ENCODE peak calls at places on chromosomes 7 and 10, in nine cellular contexts. K is AG09309, A is tibial nerve, D is HCT116, Y is cardiac fibroblast, M is tibial artery, P is fibroblast of villous mesenchyme, Z is AG10803, O is AG04450. W is an unnamed sample.

GRCh38 chr7:19520392-19520791 is 188.4 kb downstream of the POLR1F start:
- DNase-seq in P (peak), D (no peak), Z (no peak), K (no peak), O (no peak), A (no peak), M (no peak), Y (no peak), W (peak)

GRCh38 chr10:103861501-103861900 is 6.1 kb upstream of the SH3PXD2A start:
- DNase-seq in Z (peak), O (no peak), M (no peak), A (no peak), K (no peak), P (no peak), D (no peak), Y (no peak), W (no peak)

GRCh38 chr7:130032698-130033097 is 18.5 kb downstream of the ZC3HC1 start:
- DNase-seq in K (no peak), D (no peak), Z (no peak), A (no peak), Y (no peak), O (no peak), M (no peak), P (no peak), W (no peak)

GRCh38 chr10:12353399-12354027 is 4.2 kb downstream of the CAMK1D start:
- DNase-seq in K (no peak), M (no peak), O (no peak), D (no peak), P (no peak), Y (no peak), Z (no peak), A (no peak), W (no peak)

GRCh38 chr10:15439381-15439837 is 68.3 kb upstream of the FAM171A1 start:
- DNase-seq in P (peak), O (no peak), M (peak), K (no peak), D (no peak), Z (peak), Y (peak), A (no peak), W (peak)

GRCh38 chr10:3486346-3487065 is 298.5 kb downstream of the KLF6 start:
- DNase-seq in O (no peak), P (no peak), Y (no peak), K (no peak), M (no peak), A (no peak), Z (no peak), D (peak), W (peak)

GRCh38 chr10:119104653-119105024 is 726 bp downstream of the DENND10 start:
- DNase-seq in M (peak), A (no peak), P (peak), O (no peak), D (no peak), Y (peak), Z (no peak), K (no peak), W (peak)

GRCh38 chr7:45384499-45384898 is 189.7 kb upstream of the ADCY1 start:
- DNase-seq in O (no peak), Z (peak), Y (no peak), P (peak), M (no peak), K (no peak), A (no peak), D (no peak), W (peak)

GRCh38 chr7:39507866-39508551 is 58.2 kb upstream of the YAE1 start:
- DNase-seq in A (no peak), P (no peak), K (no peak), O (no peak), D (no peak), Z (no peak), Y (no peak), M (no peak), W (no peak)

GRCh38 chr10:29357962-29358635 is 69.2 kb downstream of the LYZL1 start:
- DNase-seq in Z (no peak), M (no peak), Y (no peak), A (no peak), P (no peak), D (no peak), K (no peak), O (no peak), W (no peak)

GRCh38 chr10:123375738-123376137 is 221.5 kb downstream of the BUB3 start:
- DNase-seq in O (no peak), D (no peak), P (no peak), Z (no peak), K (no peak), M (no peak), A (no peak), Y (no peak), W (no peak)

GRCh38 chr10:32141018-32141807 is 85.0 kb upstream of the KIF5B start:
- DNase-seq in P (peak), K (no peak), Y (peak), M (no peak), D (no peak), O (no peak), Z (no peak), A (no peak), W (no peak)

GRCh38 chr7:71221049-71221448 is 89.1 kb downstream of the GALNT17 start:
- DNase-seq in A (no peak), M (no peak), K (no peak), Z (no peak), P (no peak), O (no peak), Y (no peak), D (no peak), W (no peak)

GRCh38 chr7:71221549-71221948 is 89.6 kb downstream of the GALNT17 start:
- DNase-seq in P (no peak), M (no peak), Z (no peak), K (no peak), D (no peak), O (no peak), A (no peak), Y (no peak), W (no peak)

GRCh38 chr7:71216211-71216610 is 84.3 kb downstream of the GALNT17 start:
- DNase-seq in D (no peak), Y (no peak), M (no peak), O (no peak), Z (no peak), K (no peak), A (no peak), P (no peak), W (no peak)

GRCh38 chr7:71220210-71220695 is 88.3 kb downstream of the GALNT17 start:
- DNase-seq in D (no peak), A (no peak), K (no peak), P (no peak), Y (no peak), O (no peak), Z (no peak), M (no peak), W (peak)
- TF ChIP-seq CTCF in D (no peak), A (no peak), K (no peak), P (no peak), Y (no peak), O (no peak), Z (no peak), M (peak), W (no peak)

DNA sequence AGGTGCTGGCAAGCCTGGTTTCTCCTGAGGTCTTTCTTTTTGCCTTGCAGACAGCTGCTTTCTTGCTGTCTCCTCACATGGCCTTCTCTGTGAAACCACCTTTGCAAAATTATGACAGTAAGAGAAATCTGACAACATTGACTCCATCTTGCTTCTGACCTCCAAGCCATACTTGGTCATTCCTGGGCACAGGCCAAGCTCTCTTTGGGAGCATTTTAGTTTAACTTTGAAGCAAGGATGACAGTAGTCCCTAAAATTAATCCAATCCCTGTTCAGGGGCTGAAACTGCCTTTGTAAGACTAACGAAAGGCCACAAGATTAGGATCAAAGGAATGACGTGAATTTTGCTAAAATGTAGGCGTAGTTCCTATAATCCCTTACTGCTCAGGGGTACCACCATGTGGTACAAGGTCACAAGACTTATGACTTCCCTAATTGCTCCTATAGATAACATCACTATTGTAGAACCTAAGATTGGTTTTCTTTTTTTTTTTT is 25.1 kb upstream of the NRBF2 start:
- DNase-seq in O (no peak), Y (no peak), K (no peak), P (no peak), A (no peak), Z (no peak), D (no peak), M (no peak), W (no peak)
- H3K4me3 ChIP-seq in O (no peak), Y (no peak), K (no peak), P (no peak), A (no peak), Z (no peak), D (no peak), M (no peak), W (no peak)

DNA sequence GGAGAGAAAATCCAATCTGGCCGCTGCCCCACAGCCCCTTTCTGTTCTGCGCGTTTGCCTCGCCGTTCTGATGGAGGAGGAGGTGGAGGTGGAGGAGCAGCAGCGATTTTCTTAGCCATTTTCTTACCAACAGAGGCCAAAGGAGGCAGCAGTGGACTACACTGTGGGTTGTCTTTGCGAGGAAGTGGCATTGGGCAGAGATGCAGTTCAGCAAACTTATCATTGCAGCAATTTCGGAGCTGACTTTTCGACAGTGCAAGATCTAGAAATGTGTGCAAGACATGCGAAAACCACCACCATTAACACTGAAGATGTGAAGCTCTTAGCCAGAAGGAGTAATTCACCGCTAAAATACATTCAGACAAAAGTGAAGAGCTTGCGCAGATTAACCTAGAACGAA is 1.9 kb upstream of the ARL4A start:
- DNase-seq in Z (peak), O (no peak), A (no peak), M (peak), K (no peak), Y (peak), P (peak), D (no peak), W (peak)
- TF ChIP-seq CTCF in Z (peak), O (peak), A (peak), M (peak), K (peak), Y (peak), P (peak), D (peak), W (peak)

DNA sequence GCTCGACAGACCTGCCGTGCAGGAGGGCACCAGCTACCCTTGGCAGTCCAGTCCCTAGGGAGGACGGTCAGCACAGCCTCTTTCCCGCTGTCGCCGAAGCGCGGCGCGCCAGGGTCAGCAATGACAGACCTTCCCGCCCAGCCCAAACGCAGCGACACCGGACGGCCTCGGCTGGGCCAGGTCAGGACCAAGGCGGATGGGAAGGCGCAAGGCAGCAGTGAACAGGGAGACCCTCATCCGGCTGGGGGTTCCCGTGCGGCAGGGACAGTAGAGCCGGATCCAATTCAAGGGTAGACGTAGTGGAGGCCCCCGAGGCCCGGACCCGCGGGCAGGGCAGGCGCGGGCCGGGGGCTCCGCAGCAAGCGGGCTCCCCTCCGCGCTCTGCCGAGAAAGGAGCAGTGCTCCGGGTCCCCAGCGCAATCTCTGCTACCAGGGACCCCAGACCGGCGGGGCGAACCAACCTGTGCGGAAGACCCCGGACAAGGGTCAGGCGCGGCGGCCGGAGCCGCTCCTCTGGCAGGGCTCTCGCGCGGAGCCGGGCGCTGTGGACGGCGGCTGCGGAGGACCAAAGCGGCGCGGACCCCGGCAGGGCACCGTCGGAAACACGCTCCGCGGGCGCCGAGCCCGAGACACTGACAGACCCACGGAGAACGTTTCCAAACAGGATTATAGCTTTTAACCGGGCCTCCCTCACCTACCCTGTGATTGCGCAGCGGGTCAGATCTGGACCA is at the start of gene SEC31B:
- DNase-seq in Y (no peak), K (no peak), O (no peak), M (no peak), P (no peak), A (no peak), Z (no peak), D (no peak), W (no peak)
- H3K4me3 ChIP-seq in Y (peak), K (peak), O (peak), M (peak), P (peak), A (peak), Z (peak), D (no peak), W (peak)

DNA sequence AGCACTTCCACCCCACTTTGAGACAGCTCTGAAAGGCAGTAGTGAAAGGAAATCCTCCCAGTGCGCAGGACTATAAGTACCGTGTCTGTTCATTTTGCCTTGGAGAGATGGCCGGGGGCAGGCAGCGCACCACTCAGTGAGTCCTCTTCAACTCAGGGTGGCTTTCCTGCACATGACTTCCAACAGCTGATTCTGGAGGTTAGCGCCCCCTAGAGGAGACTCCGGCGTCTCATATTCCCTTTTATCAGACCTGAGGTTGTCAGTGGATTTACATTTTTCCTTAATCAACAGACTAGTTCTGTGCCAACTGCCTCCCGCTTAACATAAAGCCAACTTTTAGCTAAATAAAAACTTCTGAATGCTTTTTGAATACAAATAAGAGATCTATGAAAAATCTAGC is 101.0 kb downstream of the HERPUD2 start:
- DNase-seq in Y (no peak), O (no peak), P (no peak), Z (no peak), M (no peak), A (no peak), K (no peak), D (peak), W (no peak)
- TF ChIP-seq CTCF in Y (peak), O (peak), P (peak), Z (peak), M (no peak), A (no peak), K (peak), D (peak), W (peak)

W was measured in choroid plexus epithelial cell.